ENCODE peak calls at places on chromosome 3, in five cellular contexts. One of them, this sample, is unnamed.

GRCh38 chr3:187261541-187261969 is 30.0 kb downstream of the MASP1 start:
- DNase-seq in activated CD4-positive, alpha-beta T cell treated with anti-CD3 and anti-CD28 coated beads, Interleukin-2, amount 50 U/mL, for 24 hours: no peak
- DNase-seq in NCI-H1092: no peak
- DNase-seq in globus pallidus: no peak
- DNase-seq in iris pigment epithelial cell: peak
- DNase-seq in this sample: no peak

GRCh38 chr3:131543714-131544113 is 40.9 kb upstream of the MRPL3 start:
- DNase-seq in activated CD4-positive, alpha-beta T cell treated with anti-CD3 and anti-CD28 coated beads, Interleukin-2, amount 50 U/mL, for 24 hours: no peak
- DNase-seq in NCI-H1092: no peak
- DNase-seq in globus pallidus: peak
- DNase-seq in iris pigment epithelial cell: peak
- DNase-seq in this sample: no peak

GRCh38 chr3:194730369-194730768 is 44.7 kb downstream of the FAM43A start:
- DNase-seq in activated CD4-positive, alpha-beta T cell treated with anti-CD3 and anti-CD28 coated beads, Interleukin-2, amount 50 U/mL, for 24 hours: no peak
- DNase-seq in NCI-H1092: no peak
- DNase-seq in globus pallidus: no peak
- DNase-seq in iris pigment epithelial cell: no peak
- DNase-seq in this sample: no peak

GRCh38 chr3:175914785-175915184 is 1055.7 kb downstream of the NAALADL2 start:
- DNase-seq in activated CD4-positive, alpha-beta T cell treated with anti-CD3 and anti-CD28 coated beads, Interleukin-2, amount 50 U/mL, for 24 hours: no peak
- DNase-seq in NCI-H1092: no peak
- DNase-seq in globus pallidus: no peak
- DNase-seq in iris pigment epithelial cell: peak
- DNase-seq in this sample: no peak

GRCh38 chr3:52359116-52359855 is 43.2 kb downstream of the DNAH1 start:
- DNase-seq in activated CD4-positive, alpha-beta T cell treated with anti-CD3 and anti-CD28 coated beads, Interleukin-2, amount 50 U/mL, for 24 hours: no peak
- DNase-seq in NCI-H1092: no peak
- DNase-seq in globus pallidus: no peak
- DNase-seq in iris pigment epithelial cell: no peak
- DNase-seq in this sample: no peak

GRCh38 chr3:187130346-187131066 is 8.8 kb downstream of the RPL39L start:
- DNase-seq in activated CD4-positive, alpha-beta T cell treated with anti-CD3 and anti-CD28 coated beads, Interleukin-2, amount 50 U/mL, for 24 hours: no peak
- DNase-seq in NCI-H1092: no peak
- DNase-seq in globus pallidus: no peak
- DNase-seq in iris pigment epithelial cell: peak
- DNase-seq in this sample: no peak

GRCh38 chr3:127768346-127769008 is 53.8 kb downstream of the MGLL start:
- DNase-seq in activated CD4-positive, alpha-beta T cell treated with anti-CD3 and anti-CD28 coated beads, Interleukin-2, amount 50 U/mL, for 24 hours: no peak
- DNase-seq in NCI-H1092: no peak
- DNase-seq in globus pallidus: no peak
- DNase-seq in iris pigment epithelial cell: peak
- DNase-seq in this sample: no peak

GRCh38 chr3:112405845-112406244 is 72.9 kb downstream of the CD200 start:
- DNase-seq in activated CD4-positive, alpha-beta T cell treated with anti-CD3 and anti-CD28 coated beads, Interleukin-2, amount 50 U/mL, for 24 hours: no peak
- DNase-seq in NCI-H1092: no peak
- DNase-seq in globus pallidus: no peak
- DNase-seq in iris pigment epithelial cell: no peak
- DNase-seq in this sample: no peak

GRCh38 chr3:179768080-179768479 is 115.2 kb downstream of the USP13 start:
- DNase-seq in activated CD4-positive, alpha-beta T cell treated with anti-CD3 and anti-CD28 coated beads, Interleukin-2, amount 50 U/mL, for 24 hours: no peak
- DNase-seq in NCI-H1092: peak
- DNase-seq in globus pallidus: peak
- DNase-seq in iris pigment epithelial cell: peak
- DNase-seq in this sample: no peak

GRCh38 chr3:111947179-111947727 is 31.6 kb upstream of the ABHD10 start:
- DNase-seq in activated CD4-positive, alpha-beta T cell treated with anti-CD3 and anti-CD28 coated beads, Interleukin-2, amount 50 U/mL, for 24 hours: no peak
- DNase-seq in NCI-H1092: no peak
- DNase-seq in globus pallidus: no peak
- DNase-seq in iris pigment epithelial cell: peak
- DNase-seq in this sample: no peak

GRCh38 chr3:161369531-161369930 is 1.8 kb downstream of the SPTSSB start:
- DNase-seq in activated CD4-positive, alpha-beta T cell treated with anti-CD3 and anti-CD28 coated beads, Interleukin-2, amount 50 U/mL, for 24 hours: no peak
- DNase-seq in NCI-H1092: no peak
- DNase-seq in globus pallidus: no peak
- DNase-seq in iris pigment epithelial cell: no peak
- DNase-seq in this sample: no peak

GRCh38 chr3:114104414-114104813 is 47.9 kb downstream of the QTRT2 start:
- DNase-seq in activated CD4-positive, alpha-beta T cell treated with anti-CD3 and anti-CD28 coated beads, Interleukin-2, amount 50 U/mL, for 24 hours: no peak
- DNase-seq in NCI-H1092: no peak
- DNase-seq in globus pallidus: no peak
- DNase-seq in iris pigment epithelial cell: peak
- DNase-seq in this sample: no peak